ENCODE peak calls at places on chromosomes 11 and 22, in nine cellular contexts. One of them, this sample, is unnamed.

GRCh38 chr11:35211952-35212351 is 73.0 kb downstream of the CD44 start:
- DNase-seq in body of pancreas: no peak
- DNase-seq in coronary artery: no peak
- DNase-seq in endothelial cell of umbilical vein: no peak
- DNase-seq in transverse colon: no peak
- DNase-seq in heart right ventricle: no peak
- DNase-seq in aorta: no peak
- DNase-seq in heart left ventricle: no peak
- DNase-seq in tibial nerve: no peak
- DNase-seq in this sample: no peak

GRCh38 chr22:45334068-45334467 is 24.3 kb downstream of the FAM118A start:
- DNase-seq in body of pancreas: no peak
- DNase-seq in coronary artery: no peak
- DNase-seq in endothelial cell of umbilical vein: no peak
- DNase-seq in transverse colon: no peak
- DNase-seq in heart right ventricle: no peak
- DNase-seq in aorta: no peak
- DNase-seq in heart left ventricle: no peak
- DNase-seq in tibial nerve: no peak
- DNase-seq in this sample: no peak

GRCh38 chr11:7635137-7635536 is 38.2 kb downstream of the CYB5R2 start:
- DNase-seq in body of pancreas: no peak
- DNase-seq in coronary artery: no peak
- DNase-seq in endothelial cell of umbilical vein: no peak
- DNase-seq in transverse colon: no peak
- DNase-seq in heart right ventricle: peak
- DNase-seq in aorta: no peak
- DNase-seq in heart left ventricle: peak
- DNase-seq in tibial nerve: no peak
- DNase-seq in this sample: peak

GRCh38 chr11:118106789-118107335 is 20.1 kb upstream of the SMIM35 start:
- DNase-seq in body of pancreas: no peak
- DNase-seq in coronary artery: no peak
- DNase-seq in endothelial cell of umbilical vein: no peak
- DNase-seq in transverse colon: no peak
- DNase-seq in heart right ventricle: no peak
- DNase-seq in aorta: no peak
- DNase-seq in heart left ventricle: no peak
- DNase-seq in tibial nerve: no peak
- DNase-seq in this sample: no peak

GRCh38 chr11:22276535-22276934 is 61.6 kb upstream of the SLC17A6 start:
- DNase-seq in body of pancreas: no peak
- DNase-seq in coronary artery: no peak
- DNase-seq in endothelial cell of umbilical vein: peak
- DNase-seq in transverse colon: no peak
- DNase-seq in heart right ventricle: no peak
- DNase-seq in aorta: no peak
- DNase-seq in heart left ventricle: no peak
- DNase-seq in tibial nerve: no peak
- DNase-seq in this sample: no peak

GRCh38 chr11:28965824-28966223 is 857.6 kb downstream of the METTL15 start:
- DNase-seq in body of pancreas: no peak
- DNase-seq in coronary artery: no peak
- DNase-seq in endothelial cell of umbilical vein: no peak
- DNase-seq in transverse colon: no peak
- DNase-seq in heart right ventricle: no peak
- DNase-seq in aorta: no peak
- DNase-seq in heart left ventricle: no peak
- DNase-seq in tibial nerve: no peak
- DNase-seq in this sample: no peak

GRCh38 chr11:47494996-47495855 is 46.3 kb upstream of the RAPSN start:
- DNase-seq in body of pancreas: no peak
- DNase-seq in coronary artery: no peak
- DNase-seq in endothelial cell of umbilical vein: no peak
- DNase-seq in transverse colon: no peak
- DNase-seq in heart right ventricle: no peak
- DNase-seq in aorta: no peak
- DNase-seq in heart left ventricle: no peak
- DNase-seq in tibial nerve: no peak
- DNase-seq in this sample: no peak

GRCh38 chr22:33579448-33580093 is 340.7 kb downstream of the LARGE1 start:
- DNase-seq in body of pancreas: peak
- DNase-seq in coronary artery: no peak
- DNase-seq in endothelial cell of umbilical vein: no peak
- DNase-seq in transverse colon: peak
- DNase-seq in heart right ventricle: peak
- DNase-seq in aorta: peak
- DNase-seq in heart left ventricle: no peak
- DNase-seq in tibial nerve: peak
- DNase-seq in this sample: no peak

GRCh38 chr11:117437791-117438130 is 110.1 kb downstream of the CEP164 start:
- DNase-seq in body of pancreas: no peak
- DNase-seq in coronary artery: no peak
- DNase-seq in endothelial cell of umbilical vein: no peak
- DNase-seq in transverse colon: no peak
- DNase-seq in heart right ventricle: no peak
- DNase-seq in aorta: no peak
- DNase-seq in heart left ventricle: no peak
- DNase-seq in tibial nerve: no peak
- DNase-seq in this sample: no peak

GRCh38 chr11:119706887-119707286 is 22.1 kb downstream of the NECTIN1 start:
- DNase-seq in body of pancreas: no peak
- DNase-seq in coronary artery: no peak
- DNase-seq in endothelial cell of umbilical vein: no peak
- DNase-seq in transverse colon: no peak
- DNase-seq in heart right ventricle: no peak
- DNase-seq in aorta: no peak
- DNase-seq in heart left ventricle: peak
- DNase-seq in tibial nerve: no peak
- DNase-seq in this sample: no peak

GRCh38 chr11:9704037-9704436 is 40.2 kb downstream of the SWAP70 start:
- DNase-seq in body of pancreas: no peak
- DNase-seq in coronary artery: no peak
- DNase-seq in endothelial cell of umbilical vein: no peak
- DNase-seq in transverse colon: no peak
- DNase-seq in heart right ventricle: no peak
- DNase-seq in aorta: no peak
- DNase-seq in heart left ventricle: no peak
- DNase-seq in tibial nerve: no peak
- DNase-seq in this sample: no peak

GRCh38 chr22:33909075-33909458 is 11.2 kb downstream of the LARGE1 start:
- DNase-seq in body of pancreas: no peak
- DNase-seq in coronary artery: no peak
- DNase-seq in endothelial cell of umbilical vein: no peak
- DNase-seq in transverse colon: peak
- DNase-seq in heart right ventricle: no peak
- DNase-seq in aorta: peak
- DNase-seq in heart left ventricle: no peak
- DNase-seq in tibial nerve: no peak
- DNase-seq in this sample: no peak

GRCh38 chr11:132610216-132610615 is 922.1 kb downstream of the OPCML start:
- DNase-seq in body of pancreas: no peak
- DNase-seq in coronary artery: no peak
- DNase-seq in endothelial cell of umbilical vein: no peak
- DNase-seq in transverse colon: no peak
- DNase-seq in heart right ventricle: no peak
- DNase-seq in aorta: no peak
- DNase-seq in heart left ventricle: no peak
- DNase-seq in tibial nerve: no peak
- DNase-seq in this sample: no peak

GRCh38 chr11:9606799-9607510 is 33.5 kb downstream of the WEE1 start:
- DNase-seq in body of pancreas: no peak
- DNase-seq in coronary artery: no peak
- DNase-seq in endothelial cell of umbilical vein: no peak
- DNase-seq in transverse colon: no peak
- DNase-seq in heart right ventricle: no peak
- DNase-seq in aorta: no peak
- DNase-seq in heart left ventricle: no peak
- DNase-seq in tibial nerve: no peak
- DNase-seq in this sample: no peak

GRCh38 chr11:36306888-36307287 is 10.8 kb downstream of the PRR5L start:
- DNase-seq in body of pancreas: no peak
- DNase-seq in coronary artery: no peak
- DNase-seq in endothelial cell of umbilical vein: no peak
- DNase-seq in transverse colon: no peak
- DNase-seq in heart right ventricle: no peak
- DNase-seq in aorta: no peak
- DNase-seq in heart left ventricle: no peak
- DNase-seq in tibial nerve: no peak
- DNase-seq in this sample: no peak

DNA sequence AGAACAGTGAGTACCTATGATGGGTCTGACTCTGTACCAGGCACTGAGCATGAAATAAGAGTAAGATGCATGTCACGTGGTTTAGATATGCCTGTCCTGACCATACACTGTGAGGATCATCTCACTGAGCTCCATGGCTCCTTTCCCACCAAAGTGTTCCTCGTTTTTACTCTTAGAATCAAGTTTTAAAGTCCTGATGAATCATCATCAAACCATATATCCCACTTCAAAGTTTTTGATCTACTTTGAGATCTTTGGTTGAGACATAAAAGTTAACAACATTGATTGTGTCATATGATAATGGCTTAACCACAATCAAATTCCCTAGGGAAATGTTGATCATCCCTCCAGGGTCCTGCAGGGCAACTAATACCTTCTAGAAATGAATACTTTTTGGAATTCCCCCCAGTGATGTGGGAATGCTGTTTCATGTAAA is 12.8 kb downstream of the ETS1 start:
- DNase-seq in body of pancreas: no peak
- DNase-seq in coronary artery: no peak
- DNase-seq in endothelial cell of umbilical vein: peak
- DNase-seq in transverse colon: no peak
- DNase-seq in heart right ventricle: no peak
- DNase-seq in aorta: no peak
- DNase-seq in heart left ventricle: no peak
- DNase-seq in tibial nerve: no peak
- DNase-seq in this sample: no peak
- H3K27ac ChIP-seq in body of pancreas: no peak
- H3K27ac ChIP-seq in coronary artery: no peak
- H3K27ac ChIP-seq in endothelial cell of umbilical vein: no peak
- H3K27ac ChIP-seq in transverse colon: no peak
- H3K27ac ChIP-seq in heart right ventricle: no peak
- H3K27ac ChIP-seq in aorta: no peak
- H3K27ac ChIP-seq in heart left ventricle: no peak
- H3K27ac ChIP-seq in tibial nerve: no peak
- H3K27ac ChIP-seq in this sample: no peak

DNA sequence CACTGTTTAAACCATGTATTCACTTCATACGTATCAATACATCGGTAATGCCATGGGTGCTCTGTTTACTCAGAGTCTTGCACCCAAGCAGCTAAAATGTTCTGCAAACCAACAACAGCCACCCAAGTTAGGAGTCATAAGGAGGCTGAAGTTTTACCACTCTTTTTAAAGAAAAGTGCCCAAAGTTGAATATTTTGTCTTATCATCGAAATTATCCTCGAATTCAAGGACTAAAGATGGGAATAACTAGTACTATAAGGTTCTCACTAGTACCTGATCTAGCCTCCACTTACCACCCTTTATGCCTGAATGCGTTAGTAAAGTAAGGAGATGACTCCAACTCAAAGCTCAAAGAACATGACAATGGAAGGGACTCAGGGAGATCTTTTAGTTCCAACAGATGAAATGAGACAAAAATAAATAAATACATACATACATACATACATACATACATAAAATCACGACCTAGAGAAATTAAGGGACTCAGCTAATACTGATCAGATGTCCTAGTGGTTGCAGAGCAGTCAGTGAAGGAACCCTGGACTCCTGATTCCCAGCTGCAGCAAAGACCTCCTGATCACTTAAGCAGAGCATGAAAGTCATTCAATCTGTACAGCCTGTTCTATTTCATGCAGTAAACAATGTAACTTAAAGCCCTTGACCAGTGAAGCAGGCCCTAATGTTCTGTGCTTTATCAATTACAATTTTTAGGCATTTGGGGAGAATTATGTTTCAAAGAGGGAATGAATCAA is 7.7 kb downstream of the OSBP start:
- DNase-seq in body of pancreas: no peak
- DNase-seq in coronary artery: no peak
- DNase-seq in endothelial cell of umbilical vein: no peak
- DNase-seq in transverse colon: no peak
- DNase-seq in heart right ventricle: no peak
- DNase-seq in aorta: no peak
- DNase-seq in heart left ventricle: no peak
- DNase-seq in tibial nerve: no peak
- DNase-seq in this sample: no peak
- H3K27ac ChIP-seq in body of pancreas: no peak
- H3K27ac ChIP-seq in coronary artery: no peak
- H3K27ac ChIP-seq in endothelial cell of umbilical vein: no peak
- H3K27ac ChIP-seq in transverse colon: no peak
- H3K27ac ChIP-seq in heart right ventricle: no peak
- H3K27ac ChIP-seq in aorta: no peak
- H3K27ac ChIP-seq in heart left ventricle: no peak
- H3K27ac ChIP-seq in tibial nerve: no peak
- H3K27ac ChIP-seq in this sample: no peak

GRCh38 chr11:121829159-121829643 is 286.8 kb downstream of the BLID start:
- DNase-seq in body of pancreas: peak
- DNase-seq in coronary artery: no peak
- DNase-seq in endothelial cell of umbilical vein: peak
- DNase-seq in transverse colon: no peak
- DNase-seq in heart right ventricle: no peak
- DNase-seq in aorta: peak
- DNase-seq in heart left ventricle: no peak
- DNase-seq in tibial nerve: no peak
- DNase-seq in this sample: no peak
- H3K27ac ChIP-seq in body of pancreas: no peak
- H3K27ac ChIP-seq in coronary artery: peak
- H3K27ac ChIP-seq in endothelial cell of umbilical vein: peak
- H3K27ac ChIP-seq in transverse colon: no peak
- H3K27ac ChIP-seq in heart right ventricle: no peak
- H3K27ac ChIP-seq in aorta: no peak
- H3K27ac ChIP-seq in heart left ventricle: peak
- H3K27ac ChIP-seq in tibial nerve: no peak
- H3K27ac ChIP-seq in this sample: no peak

DNA sequence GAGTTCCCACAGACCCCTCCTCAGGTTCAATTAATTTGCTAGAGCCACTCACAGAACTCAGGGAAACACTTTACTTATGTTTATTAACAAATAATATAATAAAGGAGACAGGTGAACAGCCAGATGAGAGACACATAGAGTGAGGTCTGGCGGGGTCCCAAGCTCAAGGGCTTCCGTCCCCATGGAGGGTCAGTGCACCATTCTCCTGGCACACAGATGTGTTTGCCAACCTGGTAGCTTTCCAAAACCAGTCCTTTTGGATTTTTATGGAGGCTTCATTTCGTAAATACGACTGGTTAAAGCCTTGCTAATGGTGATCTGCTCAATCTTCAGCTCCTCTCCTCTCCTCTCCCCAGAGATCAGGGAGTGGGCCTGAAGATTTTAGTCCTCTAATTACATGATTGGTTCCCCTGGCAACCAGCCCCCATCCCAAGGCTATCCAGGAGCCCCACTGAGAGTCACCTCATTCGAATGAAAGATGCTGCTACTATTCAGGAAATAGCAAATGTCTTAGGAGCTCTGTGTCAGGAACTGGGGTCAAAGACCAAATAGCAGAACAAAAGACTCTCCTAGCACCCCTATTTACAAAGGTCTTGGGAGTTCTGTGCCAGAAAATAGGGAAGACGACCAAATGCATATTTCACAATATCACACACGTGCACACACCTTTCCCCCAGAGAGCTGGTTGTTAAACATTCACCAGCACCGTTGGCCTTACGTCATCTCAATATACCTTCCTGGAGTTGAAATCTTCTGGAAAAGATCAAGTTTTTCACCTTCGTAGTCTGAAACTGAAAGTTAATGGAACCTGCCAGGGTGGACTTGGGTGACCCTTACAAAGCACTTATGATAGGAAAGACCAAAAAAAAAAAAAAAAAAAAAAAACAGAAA is 23.8 kb upstream of the CAPRIN1 start:
- DNase-seq in body of pancreas: peak
- DNase-seq in coronary artery: no peak
- DNase-seq in endothelial cell of umbilical vein: no peak
- DNase-seq in transverse colon: peak
- DNase-seq in heart right ventricle: no peak
- DNase-seq in aorta: no peak
- DNase-seq in heart left ventricle: no peak
- DNase-seq in tibial nerve: no peak
- DNase-seq in this sample: no peak
- H3K27ac ChIP-seq in body of pancreas: peak
- H3K27ac ChIP-seq in coronary artery: no peak
- H3K27ac ChIP-seq in endothelial cell of umbilical vein: no peak
- H3K27ac ChIP-seq in transverse colon: peak
- H3K27ac ChIP-seq in heart right ventricle: no peak
- H3K27ac ChIP-seq in aorta: peak
- H3K27ac ChIP-seq in heart left ventricle: no peak
- H3K27ac ChIP-seq in tibial nerve: no peak
- H3K27ac ChIP-seq in this sample: no peak

This sample was measured in caudate nucleus.